ENCODE peak calls at places on chromosomes 6 and 20, in five cellular contexts. W is upper lobe of right lung; V is mesothelial cell of epicardium; R is endothelial cell; T is CD8-positive, alpha-beta T cell. U is an unnamed sample.

GRCh38 chr6:3162067-3162497 is 4.7 kb upstream of the TUBB2A start:
- DNase-seq in W (no peak), V (no peak), R (no peak), T (no peak), U (no peak)

GRCh38 chr6:92495246-92495645 is 924.1 kb downstream of the EPHA7 start:
- DNase-seq in W (no peak), V (no peak), R (no peak), T (no peak), U (no peak)

GRCh38 chr6:53065266-53066058 is at the start of gene FBXO9:
- DNase-seq in W (peak; percentile 89), V (peak; percentile 69), R (peak; percentile 73), T (peak; percentile 77), U (peak; percentile 89)

GRCh38 chr6:61809004-61809595 is 476.9 kb downstream of the KHDRBS2 start:
- DNase-seq in W (no peak), V (no peak), R (peak; percentile 15), T (no peak), U (peak; percentile 6)

GRCh38 chr6:138226011-138226410 is 7.7 kb upstream of the PBOV1 start:
- DNase-seq in W (no peak), V (no peak), R (no peak), T (no peak), U (no peak)

GRCh38 chr20:43941476-43942212 is 27.0 kb downstream of the TOX2 start:
- DNase-seq in W (no peak), V (no peak), R (no peak), T (no peak), U (peak; percentile 53)

GRCh38 chr6:73739097-73739496 is 43.1 kb downstream of the CD109 start:
- DNase-seq in W (no peak), V (no peak), R (peak; percentile 6), T (no peak), U (peak; percentile 33)

GRCh38 chr6:109794201-109794926 is 103.3 kb downstream of the FIG4 start:
- DNase-seq in W (no peak), V (no peak), R (no peak), T (no peak), U (no peak)

GRCh38 chr20:19706463-19706862 is 51.6 kb upstream of the RIN2 start:
- DNase-seq in W (no peak), V (no peak), R (no peak), T (no peak), U (no peak)

GRCh38 chr6:15674690-15675386 is 12.0 kb upstream of the DTNBP1 start:
- DNase-seq in W (no peak), V (no peak), R (no peak), T (no peak), U (no peak)

GRCh38 chr20:31630187-31630790 is 7.4 kb upstream of the COX4I2 start:
- DNase-seq in W (no peak), V (no peak), R (no peak), T (no peak), U (no peak)

GRCh38 chr6:25122001-25122400 is 157.2 kb upstream of the CARMIL1 start:
- DNase-seq in W (no peak), V (no peak), R (no peak), T (no peak), U (no peak)

GRCh38 chr20:45927071-45927878 is 7.2 kb upstream of the PCIF1 start:
- DNase-seq in W (no peak), V (no peak), R (no peak), T (no peak), U (no peak)

GRCh38 chr6:13303668-13304017 is 24.7 kb downstream of the TBC1D7 start:
- DNase-seq in W (peak; percentile 79), V (no peak), R (no peak), T (no peak), U (peak; percentile 76)

GRCh38 chr6:89997456-89998445 is 103.5 kb downstream of the GJA10 start:
- DNase-seq in W (no peak), V (no peak), R (no peak), T (no peak), U (no peak)

GRCh38 chr6:49050606-49051005 is 412.4 kb downstream of the MMUT start:
- DNase-seq in W (no peak), V (no peak), R (no peak), T (no peak), U (no peak)

GRCh38 chr6:110039996-110040383 is 61.9 kb downstream of the GPR6 start:
- DNase-seq in W (peak; percentile 66), V (no peak), R (peak; percentile 39), T (peak; percentile 48), U (peak; percentile 32)

GRCh38 chr6:149867876-149868640 is 3.9 kb upstream of the LRP11 start:
- DNase-seq in W (no peak), V (no peak), R (no peak), T (no peak), U (no peak)

GRCh38 chr6:30568245-30568644 is 3.0 kb upstream of the ABCF1 start:
- DNase-seq in W (no peak), V (no peak), R (no peak), T (no peak), U (no peak)

GRCh38 chr6:63817492-63818050 is 182.0 kb downstream of the PHF3 start:
- DNase-seq in W (no peak), V (no peak), R (no peak), T (no peak), U (no peak)

GRCh38 chr6:135606392-135606791 is 108.9 kb upstream of the AHI1 start:
- DNase-seq in W (no peak), V (no peak), R (no peak), T (no peak), U (no peak)

GRCh38 chr6:168116975-168117899 is 38.2 kb upstream of the FRMD1 start:
- DNase-seq in W (no peak), V (no peak), R (no peak), T (no peak), U (no peak)

GRCh38 chr20:63446174-63447024 is 26.1 kb downstream of the KCNQ2 start:
- DNase-seq in W (no peak), V (no peak), R (no peak), T (no peak), U (no peak)

GRCh38 chr6:158476389-158476788 is 83.5 kb upstream of the TMEM181 start:
- DNase-seq in W (no peak), V (no peak), R (no peak), T (no peak), U (no peak)

GRCh38 chr6:113437571-113437970 is 419.6 kb upstream of the MARCKS start:
- DNase-seq in W (no peak), V (no peak), R (no peak), T (no peak), U (no peak)

GRCh38 chr20:47220161-47220582 is 136.3 kb downstream of the ZMYND8 start:
- DNase-seq in W (no peak), V (no peak), R (peak; percentile 68), T (peak; percentile 46), U (peak; percentile 49)
- TF ChIP-seq CTCF in W (peak; percentile 48), V (peak; percentile 73), R (peak; percentile 82), T (peak; percentile 66), U (peak; percentile 44)

GRCh38 chr6:88298446-88298845 is 132.3 kb upstream of the CNR1 start:
- DNase-seq in W (no peak), V (no peak), R (no peak), T (no peak), U (no peak)
- TF ChIP-seq CTCF in W (no peak), V (no peak), R (no peak), T (no peak), U (no peak)

DNA sequence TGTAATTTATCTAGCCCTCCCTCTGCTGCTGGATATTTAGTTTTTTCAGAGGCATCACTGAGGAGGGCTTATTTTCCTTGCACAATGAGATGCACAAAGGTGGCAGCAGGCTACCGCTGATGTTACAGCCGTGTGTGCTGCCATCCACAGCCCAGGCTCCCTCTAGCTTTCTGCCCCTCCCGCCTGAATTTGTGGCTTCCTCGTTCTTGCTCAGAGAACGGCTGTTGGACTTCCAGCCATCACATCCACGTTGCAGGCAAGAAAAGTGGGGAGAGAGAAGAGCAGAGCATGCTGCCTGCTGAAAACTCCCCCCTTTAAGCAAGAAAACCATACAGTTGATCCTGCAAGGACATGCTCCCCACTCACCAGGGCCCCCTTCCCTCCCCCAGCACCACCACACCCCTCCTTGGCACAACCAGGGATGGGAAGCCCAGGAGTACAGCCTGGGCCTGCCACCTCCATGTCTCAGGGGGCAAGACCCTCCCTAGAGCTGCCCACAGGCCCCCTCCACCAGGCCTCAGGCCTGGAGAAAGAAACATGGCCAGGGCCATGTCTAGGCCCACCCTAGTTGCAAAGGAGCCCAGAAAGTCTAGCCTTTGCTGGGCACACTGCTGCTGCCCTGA is 102.5 kb downstream of the MRPL14 start:
- DNase-seq in W (peak; percentile 36), V (no peak), R (no peak), T (no peak), U (no peak)
- TF ChIP-seq CTCF in W (no peak), V (no peak), R (no peak), T (no peak), U (no peak)

GRCh38 chr6:164039954-164040375 is 625.4 kb downstream of the QKI start:
- DNase-seq in W (peak; percentile 76), V (no peak), R (no peak), T (no peak), U (no peak)
- TF ChIP-seq CTCF in W (no peak), V (no peak), R (no peak), T (no peak), U (no peak)

GRCh38 chr6:122752493-122752892 is 27.0 kb upstream of the FABP7 start:
- DNase-seq in W (no peak), V (no peak), R (no peak), T (no peak), U (no peak)

GRCh38 chr6:122753688-122754056 is 25.8 kb upstream of the FABP7 start:
- DNase-seq in W (no peak), V (no peak), R (no peak), T (no peak), U (no peak)

GRCh38 chr6:122751291-122751690 is 28.2 kb upstream of the FABP7 start:
- DNase-seq in W (no peak), V (no peak), R (no peak), T (no peak), U (peak; percentile 19)

GRCh38 chr6:122754191-122754731 is 25.3 kb upstream of the FABP7 start:
- DNase-seq in W (no peak), V (no peak), R (no peak), T (no peak), U (no peak)

GRCh38 chr6:122752990-122753687 is 26.4 kb upstream of the FABP7 start:
- DNase-seq in W (no peak), V (no peak), R (no peak), T (no peak), U (no peak)
- TF ChIP-seq CTCF in W (no peak), V (no peak), R (no peak), T (no peak), U (no peak)

DNA sequence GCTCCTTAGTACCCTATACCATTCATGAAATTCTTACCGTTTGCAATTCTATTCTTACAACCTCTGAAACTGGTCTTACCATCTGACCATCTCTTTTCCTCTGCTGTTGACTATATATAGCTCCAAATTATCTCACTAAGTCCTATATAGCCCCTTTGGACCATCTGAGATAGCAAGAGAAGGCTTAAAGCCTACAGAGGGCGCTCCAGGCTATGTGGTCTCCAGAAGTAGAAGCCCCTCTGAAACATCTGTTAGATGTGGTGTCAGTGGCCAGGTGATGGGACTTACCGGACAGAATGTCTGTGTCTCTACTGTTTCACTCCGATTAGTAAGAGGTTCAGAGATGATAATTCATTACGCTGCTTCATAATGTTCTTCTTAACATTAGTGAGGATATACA is 140.7 kb upstream of the BMP2 start:
- DNase-seq in W (no peak), V (no peak), R (no peak), T (no peak), U (no peak)
- TF ChIP-seq CTCF in W (no peak), V (no peak), R (no peak), T (no peak), U (no peak)